ENCODE peak calls at places on chromosome 14, in nine cellular contexts. H is fibroblast of the aortic adventitia; A is aorta; Z is stimulated activated CD8-positive, alpha-beta memory T cell treated with anti-CD3 and anti-CD28 coated beads, Interleukin-7, amount 100 ng/mL, for 4 hours; D is T47D; S is GM10248; I is sigmoid colon; U is SHP77; J is GM23338. X is an unnamed sample.

GRCh38 chr14:96554315-96554910 is 52.2 kb downstream of the PAPOLA start:
- DNase-seq in H (no peak), A (no peak), Z (no peak), D (no peak), S (no peak), I (no peak), U (no peak), J (no peak), X (no peak)

GRCh38 chr14:102074415-102074964 is 12.4 kb downstream of the HSP90AA1 start:
- DNase-seq in H (no peak), A (no peak), Z (no peak), D (no peak), S (no peak), I (no peak), U (no peak), J (no peak), X (no peak)

GRCh38 chr14:36313898-36314297 is 6.5 kb downstream of the MBIP start:
- DNase-seq in H (no peak), A (no peak), Z (no peak), D (no peak), S (no peak), I (no peak), U (no peak), J (peak; percentile 21), X (no peak)

GRCh38 chr14:75279153-75279738 is 618 bp downstream of the FOS start:
- DNase-seq in H (peak; percentile 86), A (peak; percentile 88), Z (peak; percentile 39), D (no peak), S (peak; percentile 33), I (peak; percentile 94), U (peak; percentile 26), J (peak; percentile 46), X (no peak)

GRCh38 chr14:97851438-97851995 is 1054.3 kb downstream of the VRK1 start:
- DNase-seq in H (no peak), A (no peak), Z (no peak), D (no peak), S (no peak), I (no peak), U (no peak), J (no peak), X (no peak)

GRCh38 chr14:24639270-24639669 is 5.3 kb upstream of the GZMB start:
- DNase-seq in H (no peak), A (no peak), Z (no peak), D (no peak), S (no peak), I (no peak), U (no peak), J (no peak), X (no peak)

GRCh38 chr14:101791919-101792572 is 30.5 kb downstream of the PPP2R5C start:
- DNase-seq in H (peak; percentile 64), A (no peak), Z (no peak), D (no peak), S (peak; percentile 40), I (no peak), U (no peak), J (no peak), X (no peak)

GRCh38 chr14:73784065-73784987 is 67.3 kb upstream of the PTGR2 start:
- DNase-seq in H (peak; percentile 82), A (peak; percentile 42), Z (no peak), D (no peak), S (no peak), I (peak; percentile 70), U (no peak), J (peak; percentile 33), X (no peak)

GRCh38 chr14:89270439-89271227 is 146.4 kb downstream of the FOXN3 start:
- DNase-seq in H (no peak), A (no peak), Z (no peak), D (no peak), S (peak; percentile 50), I (no peak), U (no peak), J (no peak), X (no peak)

GRCh38 chr14:72883109-72883508 is 10.8 kb downstream of the DPF3 start:
- DNase-seq in H (no peak), A (no peak), Z (no peak), D (no peak), S (no peak), I (no peak), U (no peak), J (no peak), X (no peak)

GRCh38 chr14:30195946-30196345 is 268.3 kb upstream of the PRKD1 start:
- DNase-seq in H (no peak), A (no peak), Z (no peak), D (no peak), S (no peak), I (no peak), U (no peak), J (peak; percentile 7), X (no peak)

GRCh38 chr14:99737451-99737951 is 53.4 kb downstream of the CYP46A1 start:
- DNase-seq in H (peak; percentile 49), A (peak; percentile 89), Z (no peak), D (peak; percentile 64), S (no peak), I (peak; percentile 88), U (no peak), J (no peak), X (no peak)

GRCh38 chr14:103476065-103476464 is 46.6 kb downstream of the CKB start:
- DNase-seq in H (no peak), A (no peak), Z (no peak), D (no peak), S (no peak), I (no peak), U (no peak), J (no peak), X (no peak)

GRCh38 chr14:49164074-49164473 is 422.1 kb downstream of the RPS29 start:
- DNase-seq in H (no peak), A (no peak), Z (no peak), D (no peak), S (no peak), I (no peak), U (no peak), J (no peak), X (no peak)

GRCh38 chr14:65080954-65081747 is 21.2 kb downstream of the MAX start:
- DNase-seq in H (peak; percentile 30), A (no peak), Z (no peak), D (no peak), S (no peak), I (no peak), U (no peak), J (no peak), X (no peak)

GRCh38 chr14:76314521-76314951 is 61.4 kb upstream of the ESRRB start:
- DNase-seq in H (no peak), A (no peak), Z (no peak), D (no peak), S (no peak), I (peak; percentile 29), U (no peak), J (peak; percentile 36), X (no peak)

GRCh38 chr14:90087433-90087832 is 25.6 kb downstream of the KCNK13 start:
- DNase-seq in H (peak; percentile 61), A (peak; percentile 74), Z (no peak), D (no peak), S (no peak), I (peak; percentile 68), U (no peak), J (no peak), X (no peak)

X was measured in HCT116.